ENCODE peak calls at places on chromosomes 6 and 20, in four cellular contexts. X, F, Y and J are unnamed samples.

GRCh38 chr6:161437851-161438250 is 164.0 kb upstream of the AGPAT4 start:
- DNase-seq in X (no peak), F (no peak), Y (no peak), J (no peak)

GRCh38 chr20:42097741-42098140 is 479.6 kb upstream of the CHD6 start:
- DNase-seq in X (no peak), F (no peak), Y (no peak), J (no peak)

GRCh38 chr6:164859791-164860190 is 449.6 kb downstream of the C6orf118 start:
- DNase-seq in X (no peak), F (no peak), Y (no peak), J (no peak)

GRCh38 chr20:46400828-46401477 is 5.5 kb downstream of the ELMO2 start:
- DNase-seq in X (no peak), F (peak; percentile 17), Y (no peak), J (peak; percentile 77)

GRCh38 chr6:36314221-36315014 is 22.3 kb downstream of the BNIP5 start:
- DNase-seq in X (no peak), F (no peak), Y (no peak), J (no peak)

GRCh38 chr6:100078509-100078908 is 84.5 kb upstream of the MCHR2 start:
- DNase-seq in X (no peak), F (no peak), Y (peak; percentile 20), J (peak; percentile 83)

GRCh38 chr20:34222208-34222607 is 19.0 kb upstream of the ASIP start:
- DNase-seq in X (no peak), F (no peak), Y (no peak), J (no peak)

GRCh38 chr6:161411265-161411944 is 137.5 kb upstream of the AGPAT4 start:
- DNase-seq in X (no peak), F (no peak), Y (no peak), J (no peak)

GRCh38 chr6:98039443-98039842 is 756.4 kb upstream of the MMS22L start:
- DNase-seq in X (no peak), F (no peak), Y (no peak), J (peak; percentile 64)

GRCh38 chr6:80457044-80457933 is 350.8 kb downstream of the BCKDHB start:
- DNase-seq in X (no peak), F (no peak), Y (no peak), J (no peak)

GRCh38 chr20:38092260-38092857 is 58.8 kb downstream of the RPRD1B start:
- DNase-seq in X (peak; percentile 57), F (no peak), Y (no peak), J (no peak)

GRCh38 chr6:145756170-145756662 is 20.9 kb upstream of the EPM2A start:
- DNase-seq in X (no peak), F (no peak), Y (no peak), J (no peak)

GRCh38 chr6:48628316-48628715 is 517.3 kb upstream of the PTCHD4 start:
- DNase-seq in X (no peak), F (no peak), Y (no peak), J (peak; percentile 7)

GRCh38 chr20:52103469-52103910 is 88.1 kb downstream of the ZFP64 start:
- DNase-seq in X (no peak), F (peak; percentile 17), Y (no peak), J (peak; percentile 82)

GRCh38 chr6:155946860-155947259 is 491.2 kb upstream of the NOX3 start:
- DNase-seq in X (no peak), F (no peak), Y (no peak), J (no peak)

GRCh38 chr6:106324726-106325335 is 729 bp downstream of the ATG5 start:
- DNase-seq in X (no peak), F (no peak), Y (no peak), J (no peak)

GRCh38 chr6:118725944-118726343 is 74.6 kb upstream of the CEP85L start:
- DNase-seq in X (no peak), F (no peak), Y (no peak), J (peak; percentile 24)

GRCh38 chr20:10919549-10920140 is 245.8 kb upstream of the JAG1 start:
- DNase-seq in X (no peak), F (no peak), Y (no peak), J (no peak)
- H3K27me3 ChIP-seq in X (no peaks in the 10 kb centered on the region), F (no peaks in the 10 kb centered on the region), Y (no peaks in the 10 kb centered on the region), J (no peaks in the 10 kb centered on the region)

GRCh38 chr20:9413001-9413400 is 101.4 kb upstream of the LAMP5 start:
- DNase-seq in X (no peak), F (no peak), Y (no peak), J (no peak)

GRCh38 chr20:9409981-9410380 is 104.4 kb upstream of the LAMP5 start:
- DNase-seq in X (no peak), F (no peak), Y (no peak), J (no peak)

GRCh38 chr20:9411833-9412232 is 102.6 kb upstream of the LAMP5 start:
- DNase-seq in X (no peak), F (no peak), Y (no peak), J (no peak)

GRCh38 chr20:9409352-9409751 is 105.0 kb upstream of the LAMP5 start:
- DNase-seq in X (no peak), F (no peak), Y (no peak), J (no peak)

DNA sequence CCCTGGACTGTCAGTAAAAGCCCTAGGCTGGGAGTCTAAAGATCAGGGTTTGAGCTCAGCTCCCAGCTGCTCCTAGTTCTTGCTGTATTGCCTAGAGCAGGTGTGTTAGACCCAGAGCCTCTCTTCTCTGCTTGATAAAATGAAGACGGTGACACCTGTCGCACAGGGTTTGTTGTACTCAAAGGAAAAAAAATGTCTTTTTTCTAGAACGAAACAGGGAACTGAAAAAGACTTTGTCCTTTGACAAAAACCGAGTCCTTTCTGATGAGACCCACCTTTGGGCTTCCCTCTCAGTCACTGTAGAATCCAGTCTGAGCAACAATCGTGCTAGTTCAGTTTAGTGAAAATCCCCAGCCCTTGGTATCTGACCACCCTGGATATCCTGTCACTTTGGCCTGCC is 102.1 kb upstream of the LAMP5 start:
- DNase-seq in X (peak; percentile 58), F (no peak), Y (no peak), J (no peak)
- TF ChIP-seq JUNB in X (no peak), F (no peak), Y (no peak), J (no peak)

DNA sequence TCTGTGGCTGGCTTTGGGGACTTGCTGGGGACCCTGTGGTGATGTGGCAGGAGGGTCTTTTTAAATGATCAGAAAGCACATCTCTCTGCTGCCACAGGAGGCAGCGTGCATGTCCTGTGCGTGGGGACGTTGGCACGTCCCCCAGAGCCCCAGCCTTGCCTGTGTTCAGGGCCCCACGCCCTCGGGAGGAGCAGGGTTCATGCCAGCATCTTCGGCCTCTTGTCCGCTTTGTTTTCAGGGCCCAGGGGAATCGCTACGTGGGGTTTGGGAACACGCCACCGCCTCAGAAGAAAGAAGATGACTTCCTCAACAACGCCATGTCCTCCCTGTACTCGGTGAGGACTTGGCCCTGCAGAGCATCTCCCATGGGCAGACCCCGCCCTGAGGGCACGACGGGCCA is 6.0 kb downstream of the ARFGAP1 start:
- DNase-seq in X (no peak), F (no peak), Y (no peak), J (no peak)
- TF ChIP-seq CTCF in X (no peak), F (no peak), Y (no peak), J (no peak)

DNA sequence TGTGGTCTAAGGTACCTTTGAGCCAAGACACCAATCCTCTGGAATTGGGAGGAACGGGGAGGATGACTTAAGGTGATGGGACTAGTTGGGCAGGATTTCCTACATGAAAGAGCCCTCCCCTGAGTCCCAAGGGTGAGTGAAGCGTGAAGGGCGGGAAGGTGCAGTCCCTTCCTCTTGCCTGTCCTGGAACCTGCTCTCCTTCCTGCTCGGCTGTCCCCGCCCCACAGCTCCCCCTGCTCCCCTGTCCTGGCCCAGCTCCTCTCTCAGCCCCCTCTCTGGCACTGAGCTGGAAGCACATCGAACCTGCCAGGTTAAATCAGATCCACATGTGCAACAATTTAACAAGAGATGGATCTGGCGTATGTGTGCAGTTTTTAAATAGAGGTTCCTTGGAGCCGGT is 95.0 kb downstream of the LRFN2 start:
- DNase-seq in X (no peak), F (no peak), Y (no peak), J (peak; percentile 57)
- H3K27me3 ChIP-seq in X (peaks cover 2% of the 10 kb centered on the region), F (no peaks in the 10 kb centered on the region), Y (no peaks in the 10 kb centered on the region), J (no peaks in the 10 kb centered on the region)

GRCh38 chr6:374956-375355 is 16.6 kb upstream of the IRF4 start:
- DNase-seq in X (no peak), F (no peak), Y (no peak), J (no peak)

GRCh38 chr6:373031-373430 is 18.5 kb upstream of the IRF4 start:
- DNase-seq in X (no peak), F (no peak), Y (no peak), J (no peak)

GRCh38 chr6:376823-377571 is 14.6 kb upstream of the IRF4 start:
- DNase-seq in X (no peak), F (no peak), Y (no peak), J (no peak)

GRCh38 chr6:372336-372911 is 19.1 kb upstream of the IRF4 start:
- DNase-seq in X (no peak), F (no peak), Y (no peak), J (no peak)

GRCh38 chr6:373773-374724 is 17.5 kb upstream of the IRF4 start:
- DNase-seq in X (no peak), F (no peak), Y (no peak), J (peak; percentile 43)
- TF ChIP-seq JUNB in X (no peak), F (no peak), Y (no peak), J (no peak)

GRCh38 chr6:138520463-138520862 is 21.2 kb upstream of the NHSL1 start:
- DNase-seq in X (no peak), F (no peak), Y (no peak), J (no peak)
- TF ChIP-seq CTCF in X (peak; percentile 20), F (peak; percentile 47), Y (peak; percentile 31), J (no peak)

GRCh38 chr6:35192301-35192860 is 21.4 kb upstream of the SCUBE3 start:
- DNase-seq in X (no peak), F (no peak), Y (no peak), J (no peak)
- H3K27me3 ChIP-seq in X (no peaks in the 10 kb centered on the region), F (peaks cover 7% of the 10 kb centered on the region), Y (peaks cover 2% of the 10 kb centered on the region), J (no peaks in the 10 kb centered on the region)

GRCh38 chr20:49133571-49133970 is 54.6 kb downstream of the STAU1 start:
- DNase-seq in X (no peak), F (no peak), Y (no peak), J (peak; percentile 7)

GRCh38 chr20:49138431-49138830 is 49.7 kb downstream of the STAU1 start:
- DNase-seq in X (no peak), F (no peak), Y (no peak), J (no peak)

GRCh38 chr20:49136817-49137571 is 51.1 kb downstream of the STAU1 start:
- DNase-seq in X (no peak), F (no peak), Y (peak; percentile 43), J (no peak)

DNA sequence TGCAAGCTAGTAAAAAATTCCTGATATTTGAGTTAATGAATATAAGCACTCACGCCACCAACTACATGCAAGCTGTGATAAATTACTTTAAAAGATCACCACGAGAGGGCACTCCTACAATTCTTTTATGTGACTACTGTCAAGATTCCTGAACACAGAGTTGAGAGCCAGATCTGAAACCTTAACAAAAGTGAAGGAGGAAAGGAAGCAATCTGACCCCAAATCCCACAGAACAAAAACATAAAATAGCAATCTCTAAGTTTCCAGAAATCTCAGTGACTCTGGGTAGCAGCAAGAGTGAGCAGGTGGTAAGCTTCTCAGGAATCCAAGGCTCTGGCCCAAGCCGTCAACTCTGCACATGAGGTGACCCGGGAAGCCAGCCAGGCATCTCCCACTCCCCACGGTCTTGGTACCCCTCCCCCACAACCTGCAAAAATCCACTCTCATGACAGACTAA is 55.1 kb downstream of the STAU1 start:
- DNase-seq in X (peak; percentile 28), F (peak; percentile 40), Y (peak; percentile 83), J (peak; percentile 79)
- TF ChIP-seq JUNB in X (no peak), F (no peak), Y (no peak), J (no peak)